ENCODE peak calls at places on chromosomes 12 and 14, in four cellular contexts. One of them, this sample, is unnamed.
A peak's percentile ranks its signal among the peaks of the same experiment; 100 is the strongest.

GRCh38 chr14:105105158-105105557 is 39.9 kb upstream of the GPR132 start:
- DNase-seq in heart right ventricle: no peak
- DNase-seq in upper lobe of left lung: no peak
- DNase-seq in tibial artery: no peak
- DNase-seq in this sample: no peak

GRCh38 chr14:64663174-64663573 is 41.0 kb upstream of the PLEKHG3 start:
- DNase-seq in upper lobe of left lung: no peak
- DNase-seq in heart right ventricle: no peak
- DNase-seq in tibial artery: no peak
- DNase-seq in this sample: no peak

GRCh38 chr12:46725332-46725731 is 100.5 kb downstream of the SLC38A4 start:
- DNase-seq in heart right ventricle: no peak
- DNase-seq in upper lobe of left lung: no peak
- DNase-seq in tibial artery: no peak
- DNase-seq in this sample: no peak

GRCh38 chr12:52036587-52037171 is 14.6 kb upstream of the NR4A1 start:
- DNase-seq in upper lobe of left lung: peak; percentile 99
- DNase-seq in heart right ventricle: peak; percentile 91
- DNase-seq in tibial artery: peak; percentile 88
- DNase-seq in this sample: peak; percentile 94

GRCh38 chr14:104604461-104605449 is at the start of gene TMEM179:
- DNase-seq in tibial artery: peak; percentile 13
- DNase-seq in heart right ventricle: no peak
- DNase-seq in upper lobe of left lung: peak; percentile 87
- DNase-seq in this sample: no peak

GRCh38 chr12:124995200-124995961 is 1.9 kb downstream of the BRI3BP start:
- DNase-seq in tibial artery: no peak
- DNase-seq in upper lobe of left lung: no peak
- DNase-seq in heart right ventricle: no peak
- DNase-seq in this sample: no peak

GRCh38 chr14:80637726-80638619 is 303.6 kb downstream of the CEP128 start:
- DNase-seq in heart right ventricle: no peak
- DNase-seq in upper lobe of left lung: no peak
- DNase-seq in tibial artery: no peak
- DNase-seq in this sample: no peak

GRCh38 chr12:81412940-81413339 is 335.1 kb downstream of the ACSS3 start:
- DNase-seq in tibial artery: no peak
- DNase-seq in upper lobe of left lung: no peak
- DNase-seq in heart right ventricle: no peak
- DNase-seq in this sample: no peak

GRCh38 chr12:2336409-2336829 is 283.6 kb downstream of the CACNA1C start:
- DNase-seq in tibial artery: no peak
- DNase-seq in upper lobe of left lung: no peak
- DNase-seq in heart right ventricle: no peak
- DNase-seq in this sample: no peak

GRCh38 chr12:51941011-51941561 is 10.4 kb upstream of the ACVR1B start:
- DNase-seq in tibial artery: no peak
- DNase-seq in upper lobe of left lung: peak; percentile 49
- DNase-seq in heart right ventricle: peak; percentile 30
- DNase-seq in this sample: no peak

GRCh38 chr12:124392991-124393790 is 98.3 kb downstream of the RFLNA start:
- DNase-seq in upper lobe of left lung: peak; percentile 97
- DNase-seq in heart right ventricle: peak; percentile 96
- DNase-seq in tibial artery: peak; percentile 90
- DNase-seq in this sample: peak; percentile 88

GRCh38 chr12:30769802-30770201 is 15.1 kb upstream of the CAPRIN2 start:
- DNase-seq in tibial artery: no peak
- DNase-seq in upper lobe of left lung: no peak
- DNase-seq in heart right ventricle: no peak
- DNase-seq in this sample: no peak

GRCh38 chr14:79356040-79356439 is 855.3 kb downstream of the DIO2 start:
- DNase-seq in upper lobe of left lung: no peak
- DNase-seq in tibial artery: no peak
- DNase-seq in heart right ventricle: no peak
- DNase-seq in this sample: no peak

GRCh38 chr12:54784115-54784514 is 70.2 kb upstream of the MUCL1 start:
- DNase-seq in tibial artery: no peak
- DNase-seq in upper lobe of left lung: no peak
- DNase-seq in heart right ventricle: no peak
- DNase-seq in this sample: no peak

GRCh38 chr12:108119126-108119973 is 9.7 kb upstream of the WSCD2 start:
- DNase-seq in tibial artery: no peak
- DNase-seq in upper lobe of left lung: no peak
- DNase-seq in heart right ventricle: no peak
- DNase-seq in this sample: no peak

GRCh38 chr12:64618953-64619590 is 8.8 kb downstream of the RASSF3 start:
- DNase-seq in upper lobe of left lung: no peak
- DNase-seq in heart right ventricle: no peak
- DNase-seq in tibial artery: no peak
- DNase-seq in this sample: no peak

GRCh38 chr12:17478908-17479673 is 610.9 kb downstream of the RERGL start:
- DNase-seq in tibial artery: no peak
- DNase-seq in heart right ventricle: no peak
- DNase-seq in upper lobe of left lung: peak; percentile 24
- DNase-seq in this sample: no peak

GRCh38 chr12:124289634-124290600 is 5.0 kb upstream of the RFLNA start:
- DNase-seq in upper lobe of left lung: no peak
- DNase-seq in tibial artery: no peak
- DNase-seq in heart right ventricle: no peak
- DNase-seq in this sample: no peak

GRCh38 chr14:101445278-101445677 is 116.0 kb upstream of the DIO3 start:
- DNase-seq in heart right ventricle: no peak
- DNase-seq in tibial artery: no peak
- DNase-seq in upper lobe of left lung: no peak
- DNase-seq in this sample: no peak

GRCh38 chr12:11779286-11779685 is 129.8 kb downstream of the ETV6 start:
- DNase-seq in tibial artery: no peak
- DNase-seq in upper lobe of left lung: no peak
- DNase-seq in heart right ventricle: no peak
- DNase-seq in this sample: no peak

GRCh38 chr14:98633380-98633779 is 638.6 kb downstream of the BCL11B start:
- DNase-seq in heart right ventricle: no peak
- DNase-seq in tibial artery: no peak
- DNase-seq in upper lobe of left lung: no peak
- DNase-seq in this sample: peak; percentile 89

GRCh38 chr12:102824218-102824835 is 92.7 kb downstream of the PAH start:
- DNase-seq in heart right ventricle: peak; percentile 26
- DNase-seq in tibial artery: peak; percentile 42
- DNase-seq in upper lobe of left lung: peak; percentile 83
- DNase-seq in this sample: no peak

GRCh38 chr12:47945341-47945728 is 18.1 kb upstream of the TMEM106C start:
- DNase-seq in tibial artery: no peak
- DNase-seq in upper lobe of left lung: no peak
- DNase-seq in heart right ventricle: no peak
- DNase-seq in this sample: no peak

GRCh38 chr14:24311837-24312615 is 724 bp downstream of the LTB4R start:
- DNase-seq in heart right ventricle: no peak
- DNase-seq in tibial artery: no peak
- DNase-seq in upper lobe of left lung: no peak
- DNase-seq in this sample: no peak

GRCh38 chr12:132435486-132436187 is 54.3 kb upstream of the FBRSL1 start:
- DNase-seq in heart right ventricle: no peak
- DNase-seq in tibial artery: no peak
- DNase-seq in upper lobe of left lung: peak; percentile 67
- DNase-seq in this sample: no peak

GRCh38 chr12:113479578-113480335 is 8.1 kb upstream of the LHX5 start:
- DNase-seq in upper lobe of left lung: peak; percentile 89
- DNase-seq in heart right ventricle: peak; percentile 55
- DNase-seq in tibial artery: no peak
- DNase-seq in this sample: no peak

GRCh38 chr14:20802341-20803084 is at the start of gene RNASE1:
- DNase-seq in tibial artery: peak; percentile 70
- DNase-seq in upper lobe of left lung: no peak
- DNase-seq in heart right ventricle: no peak
- DNase-seq in this sample: peak; percentile 70

GRCh38 chr14:99784508-99784907 is 8.7 kb upstream of the EML1 start:
- DNase-seq in tibial artery: no peak
- DNase-seq in heart right ventricle: no peak
- DNase-seq in upper lobe of left lung: no peak
- DNase-seq in this sample: no peak

GRCh38 chr12:26471560-26471959 is 276.2 kb downstream of the SSPN start:
- DNase-seq in upper lobe of left lung: no peak
- DNase-seq in heart right ventricle: no peak
- DNase-seq in tibial artery: no peak
- DNase-seq in this sample: no peak

GRCh38 chr12:93740721-93741120 is 63.5 kb downstream of the CRADD start:
- DNase-seq in upper lobe of left lung: no peak
- DNase-seq in heart right ventricle: no peak
- DNase-seq in tibial artery: no peak
- DNase-seq in this sample: no peak

GRCh38 chr12:7751394-7751793 is 4.2 kb upstream of the CLEC4C start:
- DNase-seq in heart right ventricle: no peak
- DNase-seq in tibial artery: no peak
- DNase-seq in upper lobe of left lung: no peak
- DNase-seq in this sample: no peak

GRCh38 chr14:103107941-103108748 is 13.6 kb downstream of the EXOC3L4 start:
- DNase-seq in tibial artery: no peak
- DNase-seq in heart right ventricle: no peak
- DNase-seq in upper lobe of left lung: peak; percentile 70
- DNase-seq in this sample: no peak

GRCh38 chr14:50531595-50532501 is 521 bp downstream of the MAP4K5 start:
- DNase-seq in tibial artery: peak; percentile 50
- DNase-seq in heart right ventricle: peak; percentile 54
- DNase-seq in upper lobe of left lung: peak; percentile 91
- DNase-seq in this sample: no peak

GRCh38 chr12:43621262-43621661 is 69.3 kb upstream of the ADAMTS20 start:
- DNase-seq in tibial artery: no peak
- DNase-seq in upper lobe of left lung: no peak
- DNase-seq in heart right ventricle: no peak
- DNase-seq in this sample: no peak

GRCh38 chr14:53890611-53891091 is 66.0 kb downstream of the BMP4 start:
- DNase-seq in heart right ventricle: no peak
- DNase-seq in upper lobe of left lung: no peak
- DNase-seq in tibial artery: no peak
- DNase-seq in this sample: no peak

GRCh38 chr12:52155048-52155868 is 36.6 kb downstream of the KRT80 start:
- DNase-seq in heart right ventricle: peak; percentile 14
- DNase-seq in upper lobe of left lung: no peak
- DNase-seq in tibial artery: no peak
- DNase-seq in this sample: no peak

GRCh38 chr12:78086553-78087362 is 256.1 kb downstream of the NAV3 start:
- DNase-seq in heart right ventricle: no peak
- DNase-seq in upper lobe of left lung: no peak
- DNase-seq in tibial artery: no peak
- DNase-seq in this sample: no peak

GRCh38 chr12:78081590-78082314 is 251.1 kb downstream of the NAV3 start:
- DNase-seq in heart right ventricle: no peak
- DNase-seq in tibial artery: no peak
- DNase-seq in upper lobe of left lung: no peak
- DNase-seq in this sample: no peak

GRCh38 chr12:78087363-78087675 is 256.6 kb downstream of the NAV3 start:
- DNase-seq in upper lobe of left lung: no peak
- DNase-seq in tibial artery: no peak
- DNase-seq in heart right ventricle: no peak
- DNase-seq in this sample: no peak

GRCh38 chr12:78088391-78088832 is 257.7 kb downstream of the NAV3 start:
- DNase-seq in heart right ventricle: no peak
- DNase-seq in upper lobe of left lung: no peak
- DNase-seq in tibial artery: no peak
- DNase-seq in this sample: no peak

GRCh38 chr12:78085562-78086182 is 255.0 kb downstream of the NAV3 start:
- DNase-seq in upper lobe of left lung: no peak
- DNase-seq in heart right ventricle: no peak
- DNase-seq in tibial artery: no peak
- DNase-seq in this sample: no peak
- H3K27ac ChIP-seq in upper lobe of left lung: no peak overlapping the region
- H3K27ac ChIP-seq in heart right ventricle: no peak overlapping the region
- H3K27ac ChIP-seq in tibial artery: no peak overlapping the region
- H3K27ac ChIP-seq in this sample: no peak overlapping the region

DNA sequence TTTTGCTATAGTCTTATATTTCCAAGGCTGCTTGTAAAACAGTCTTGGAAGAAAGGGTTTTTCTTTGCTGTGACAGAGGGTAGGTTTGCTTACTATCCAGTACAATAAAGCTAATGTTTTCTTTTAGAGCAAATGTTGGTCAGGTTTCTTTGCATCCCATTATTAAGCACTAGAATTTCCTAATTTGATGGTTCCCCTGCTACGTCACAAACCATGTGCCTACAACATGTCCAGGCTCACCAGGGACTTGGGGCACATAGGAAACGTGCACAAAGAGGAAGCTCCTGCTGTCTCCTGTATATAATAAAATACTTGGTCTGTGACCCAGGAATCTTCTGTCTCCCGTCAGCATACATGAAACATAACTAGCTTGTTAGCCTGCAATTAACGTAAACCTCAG is 486.3 kb upstream of the LRFN5 start:
- DNase-seq in heart right ventricle: no peak
- DNase-seq in tibial artery: no peak
- DNase-seq in upper lobe of left lung: no peak
- DNase-seq in this sample: no peak
- H3K27ac ChIP-seq in heart right ventricle: no peak overlapping the region
- H3K27ac ChIP-seq in tibial artery: no peak overlapping the region
- H3K27ac ChIP-seq in upper lobe of left lung: no peak overlapping the region
- H3K27ac ChIP-seq in this sample: no peak overlapping the region

GRCh38 chr12:56374726-56375597 is 12.3 kb upstream of the APOF start:
- DNase-seq in tibial artery: no peak
- DNase-seq in upper lobe of left lung: no peak
- DNase-seq in heart right ventricle: no peak
- DNase-seq in this sample: no peak
- H3K27ac ChIP-seq in tibial artery: no peak overlapping the region
- H3K27ac ChIP-seq in upper lobe of left lung: no peak overlapping the region
- H3K27ac ChIP-seq in heart right ventricle: no peak overlapping the region
- H3K27ac ChIP-seq in this sample: no peak overlapping the region

DNA sequence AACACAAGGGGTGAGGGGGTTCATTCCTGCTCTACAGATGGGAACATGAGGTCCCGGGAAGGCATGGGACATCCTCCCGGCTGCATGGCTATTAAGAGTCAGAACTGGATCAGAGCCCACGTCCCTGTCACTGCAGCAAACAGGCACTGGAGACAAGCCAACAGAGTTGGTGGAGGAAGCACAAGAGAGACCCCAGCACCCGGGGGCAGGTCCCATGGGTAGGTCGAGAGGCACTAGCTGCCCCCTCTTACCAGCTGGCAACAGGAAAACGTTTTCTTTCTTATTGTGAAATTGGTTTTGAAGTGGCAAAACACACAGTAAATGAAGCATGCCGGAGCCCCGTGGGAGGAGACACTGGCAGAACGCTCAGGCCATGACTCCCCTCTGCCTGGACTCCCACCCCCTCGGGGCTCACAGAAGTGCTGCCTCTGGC is 43.6 kb downstream of the SYNE3 start:
- DNase-seq in upper lobe of left lung: no peak
- DNase-seq in heart right ventricle: no peak
- DNase-seq in tibial artery: no peak
- DNase-seq in this sample: no peak
- H3K27ac ChIP-seq in upper lobe of left lung: no peak overlapping the region
- H3K27ac ChIP-seq in heart right ventricle: no peak overlapping the region
- H3K27ac ChIP-seq in tibial artery: peak overlapping the region; percentile 17
- H3K27ac ChIP-seq in this sample: no peak overlapping the region

DNA sequence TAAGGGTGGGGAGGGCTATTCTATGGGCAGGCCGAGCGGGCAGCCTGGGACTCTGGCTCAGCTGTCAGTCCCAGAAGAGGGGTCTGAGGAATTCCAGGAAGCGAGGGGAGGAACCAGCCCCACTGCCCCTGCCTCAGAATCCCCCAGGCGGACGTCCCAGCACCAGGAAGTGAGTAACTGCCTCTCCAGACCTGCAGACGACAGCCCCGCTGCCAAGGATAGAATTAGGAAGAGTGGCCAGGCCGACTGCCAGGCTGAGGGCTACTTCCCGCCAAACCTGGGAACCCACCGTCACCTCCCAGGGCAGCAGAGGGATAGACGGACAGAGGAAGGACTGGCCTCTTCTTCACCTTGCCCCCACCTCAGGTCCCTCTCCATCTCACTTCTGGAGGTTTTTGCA is 6.7 kb upstream of the BDKRB2 start:
- DNase-seq in upper lobe of left lung: peak; percentile 39
- DNase-seq in heart right ventricle: no peak
- DNase-seq in tibial artery: no peak
- DNase-seq in this sample: no peak
- H3K27ac ChIP-seq in upper lobe of left lung: peak overlapping the region; percentile 69
- H3K27ac ChIP-seq in heart right ventricle: no peak overlapping the region
- H3K27ac ChIP-seq in tibial artery: no peak overlapping the region
- H3K27ac ChIP-seq in this sample: no peak overlapping the region

This sample was measured in caudate nucleus.